ENCODE peak calls at places on chromosomes 7 and 10, in six cellular contexts. One of them, this sample, is unnamed.

GRCh38 chr10:75209325-75210192 is 1.0 kb upstream of the VDAC2 start:
- DNase-seq in IMR-90: peak
- DNase-seq in HepG2: no peak
- DNase-seq in SK-N-SH: peak
- DNase-seq in GM12878: peak
- DNase-seq in K562: peak
- DNase-seq in this sample: peak

GRCh38 chr10:102831322-102832071 is 5.7 kb downstream of the CYP17A1 start:
- DNase-seq in IMR-90: peak
- DNase-seq in HepG2: peak
- DNase-seq in SK-N-SH: no peak
- DNase-seq in GM12878: no peak
- DNase-seq in K562: no peak
- DNase-seq in this sample: no peak

GRCh38 chr10:121481222-121481621 is 117.0 kb downstream of the FGFR2 start:
- DNase-seq in IMR-90: no peak
- DNase-seq in HepG2: no peak
- DNase-seq in SK-N-SH: no peak
- DNase-seq in GM12878: no peak
- DNase-seq in K562: no peak
- DNase-seq in this sample: no peak

GRCh38 chr10:34814228-34815173 is 595 bp downstream of the PARD3 start:
- DNase-seq in IMR-90: peak
- DNase-seq in HepG2: peak
- DNase-seq in SK-N-SH: peak
- DNase-seq in GM12878: no peak
- DNase-seq in K562: peak
- DNase-seq in this sample: peak

GRCh38 chr10:45673074-45673628 is 579 bp upstream of the ZFAND4 start:
- DNase-seq in IMR-90: no peak
- DNase-seq in HepG2: peak
- DNase-seq in SK-N-SH: no peak
- DNase-seq in GM12878: no peak
- DNase-seq in K562: no peak
- DNase-seq in this sample: no peak

GRCh38 chr7:151246161-151247015 is 2.1 kb downstream of the SMARCD3 start:
- DNase-seq in IMR-90: no peak
- DNase-seq in HepG2: no peak
- DNase-seq in SK-N-SH: peak
- DNase-seq in GM12878: no peak
- DNase-seq in K562: no peak
- DNase-seq in this sample: peak

GRCh38 chr10:120112809-120113208 is 220.3 kb downstream of the SEC23IP start:
- DNase-seq in IMR-90: no peak
- DNase-seq in HepG2: no peak
- DNase-seq in SK-N-SH: no peak
- DNase-seq in GM12878: no peak
- DNase-seq in K562: no peak
- DNase-seq in this sample: no peak

GRCh38 chr10:133162178-133162909 is 2.3 kb downstream of the KNDC1 start:
- DNase-seq in IMR-90: no peak
- DNase-seq in HepG2: peak
- DNase-seq in SK-N-SH: no peak
- DNase-seq in GM12878: no peak
- DNase-seq in K562: no peak
- DNase-seq in this sample: no peak

GRCh38 chr7:129752760-129753159 is 141.2 kb downstream of the NRF1 start:
- DNase-seq in IMR-90: no peak
- DNase-seq in HepG2: no peak
- DNase-seq in SK-N-SH: no peak
- DNase-seq in GM12878: no peak
- DNase-seq in K562: no peak
- DNase-seq in this sample: no peak

GRCh38 chr10:116146374-116146773 is 126.6 kb downstream of the GFRA1 start:
- DNase-seq in IMR-90: peak
- DNase-seq in HepG2: no peak
- DNase-seq in SK-N-SH: no peak
- DNase-seq in GM12878: no peak
- DNase-seq in K562: no peak
- DNase-seq in this sample: no peak

GRCh38 chr7:36309716-36310115 is 79.9 kb upstream of the ANLN start:
- DNase-seq in IMR-90: no peak
- DNase-seq in HepG2: no peak
- DNase-seq in SK-N-SH: no peak
- DNase-seq in GM12878: no peak
- DNase-seq in K562: no peak
- DNase-seq in this sample: no peak

GRCh38 chr7:47474211-47474936 is 107.5 kb downstream of the TNS3 start:
- DNase-seq in IMR-90: peak
- DNase-seq in HepG2: no peak
- DNase-seq in SK-N-SH: no peak
- DNase-seq in GM12878: no peak
- DNase-seq in K562: no peak
- DNase-seq in this sample: no peak

GRCh38 chr10:112461029-112461887 is 14.2 kb downstream of the VTI1A start:
- DNase-seq in IMR-90: peak
- DNase-seq in HepG2: no peak
- DNase-seq in SK-N-SH: no peak
- DNase-seq in GM12878: no peak
- DNase-seq in K562: no peak
- DNase-seq in this sample: peak

GRCh38 chr10:124242791-124243190 is 149.4 kb upstream of the CHST15 start:
- DNase-seq in IMR-90: no peak
- DNase-seq in HepG2: no peak
- DNase-seq in SK-N-SH: no peak
- DNase-seq in GM12878: no peak
- DNase-seq in K562: no peak
- DNase-seq in this sample: no peak

GRCh38 chr7:36651404-36651803 is 72.9 kb downstream of the AOAH start:
- DNase-seq in IMR-90: peak
- DNase-seq in HepG2: no peak
- DNase-seq in SK-N-SH: no peak
- DNase-seq in GM12878: no peak
- DNase-seq in K562: no peak
- DNase-seq in this sample: no peak

GRCh38 chr7:41035788-41036187 is 667.1 kb downstream of the INHBA start:
- DNase-seq in IMR-90: no peak
- DNase-seq in HepG2: no peak
- DNase-seq in SK-N-SH: no peak
- DNase-seq in GM12878: no peak
- DNase-seq in K562: no peak
- DNase-seq in this sample: no peak

GRCh38 chr10:19570991-19571390 is 245.2 kb upstream of the PLXDC2 start:
- DNase-seq in IMR-90: no peak
- DNase-seq in HepG2: no peak
- DNase-seq in SK-N-SH: no peak
- DNase-seq in GM12878: no peak
- DNase-seq in K562: no peak
- DNase-seq in this sample: no peak

GRCh38 chr10:24556746-24557742 is 166.6 kb downstream of the ARHGAP21 start:
- DNase-seq in IMR-90: peak
- DNase-seq in HepG2: peak
- DNase-seq in SK-N-SH: peak
- DNase-seq in GM12878: no peak
- DNase-seq in K562: peak
- DNase-seq in this sample: peak

GRCh38 chr10:43440782-43441134 is 3.8 kb downstream of the ZNF487 start:
- DNase-seq in IMR-90: no peak
- DNase-seq in HepG2: no peak
- DNase-seq in SK-N-SH: no peak
- DNase-seq in GM12878: no peak
- DNase-seq in K562: no peak
- DNase-seq in this sample: no peak

GRCh38 chr7:39709768-39710291 is 86.5 kb downstream of the RALA start:
- DNase-seq in IMR-90: peak
- DNase-seq in HepG2: no peak
- DNase-seq in SK-N-SH: no peak
- DNase-seq in GM12878: peak
- DNase-seq in K562: no peak
- DNase-seq in this sample: no peak

GRCh38 chr7:151987748-151988529 is 31.7 kb downstream of the GALNTL5 start:
- DNase-seq in IMR-90: peak
- DNase-seq in HepG2: no peak
- DNase-seq in SK-N-SH: no peak
- DNase-seq in GM12878: no peak
- DNase-seq in K562: no peak
- DNase-seq in this sample: no peak

GRCh38 chr10:70592746-70593512 is 9.6 kb downstream of the PRF1 start:
- DNase-seq in IMR-90: no peak
- DNase-seq in HepG2: no peak
- DNase-seq in SK-N-SH: no peak
- DNase-seq in GM12878: no peak
- DNase-seq in K562: no peak
- DNase-seq in this sample: no peak

GRCh38 chr7:69049341-69049740 is 548.9 kb upstream of the AUTS2 start:
- DNase-seq in IMR-90: no peak
- DNase-seq in HepG2: no peak
- DNase-seq in SK-N-SH: no peak
- DNase-seq in GM12878: no peak
- DNase-seq in K562: no peak
- DNase-seq in this sample: no peak

GRCh38 chr10:99796928-99797327 is 14.5 kb downstream of the ABCC2 start:
- DNase-seq in IMR-90: no peak
- DNase-seq in HepG2: no peak
- DNase-seq in SK-N-SH: no peak
- DNase-seq in GM12878: no peak
- DNase-seq in K562: no peak
- DNase-seq in this sample: no peak

DNA sequence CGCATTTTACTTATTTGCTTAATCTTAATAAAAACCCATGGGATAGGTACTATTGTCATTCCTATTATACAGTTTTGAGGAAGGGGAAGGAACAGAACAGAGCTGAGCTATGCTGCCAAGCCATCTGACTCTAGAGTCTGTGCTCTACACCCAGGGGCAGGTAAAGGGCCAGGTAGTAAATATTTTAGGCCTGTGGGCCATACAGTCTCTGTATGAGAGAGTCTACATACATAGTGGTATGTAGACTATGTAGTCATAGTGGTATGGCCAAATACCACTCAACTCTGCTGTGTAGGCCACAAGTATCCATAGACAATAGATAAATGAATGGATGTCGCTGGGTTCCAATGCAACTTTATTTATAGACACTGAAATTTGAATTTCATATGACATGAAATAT is 3.4 kb upstream of the SRI start:
- DNase-seq in IMR-90: no peak
- DNase-seq in HepG2: no peak
- DNase-seq in SK-N-SH: no peak
- DNase-seq in GM12878: no peak
- DNase-seq in K562: no peak
- DNase-seq in this sample: no peak
- TF ChIP-seq SMC3 in IMR-90: no peak
- TF ChIP-seq SMC3 in HepG2: no peak
- TF ChIP-seq SMC3 in SK-N-SH: no peak
- TF ChIP-seq SMC3 in GM12878: no peak
- TF ChIP-seq SMC3 in K562: no peak
- TF ChIP-seq SMC3 in this sample: no peak

GRCh38 chr7:6260291-6261183 is 11.9 kb downstream of the CYTH3 start:
- DNase-seq in IMR-90: no peak
- DNase-seq in HepG2: no peak
- DNase-seq in SK-N-SH: no peak
- DNase-seq in GM12878: no peak
- DNase-seq in K562: no peak
- DNase-seq in this sample: no peak
- TF ChIP-seq SMC3 in IMR-90: no peak
- TF ChIP-seq SMC3 in HepG2: no peak
- TF ChIP-seq SMC3 in SK-N-SH: no peak
- TF ChIP-seq SMC3 in GM12878: no peak
- TF ChIP-seq SMC3 in K562: no peak
- TF ChIP-seq SMC3 in this sample: no peak

DNA sequence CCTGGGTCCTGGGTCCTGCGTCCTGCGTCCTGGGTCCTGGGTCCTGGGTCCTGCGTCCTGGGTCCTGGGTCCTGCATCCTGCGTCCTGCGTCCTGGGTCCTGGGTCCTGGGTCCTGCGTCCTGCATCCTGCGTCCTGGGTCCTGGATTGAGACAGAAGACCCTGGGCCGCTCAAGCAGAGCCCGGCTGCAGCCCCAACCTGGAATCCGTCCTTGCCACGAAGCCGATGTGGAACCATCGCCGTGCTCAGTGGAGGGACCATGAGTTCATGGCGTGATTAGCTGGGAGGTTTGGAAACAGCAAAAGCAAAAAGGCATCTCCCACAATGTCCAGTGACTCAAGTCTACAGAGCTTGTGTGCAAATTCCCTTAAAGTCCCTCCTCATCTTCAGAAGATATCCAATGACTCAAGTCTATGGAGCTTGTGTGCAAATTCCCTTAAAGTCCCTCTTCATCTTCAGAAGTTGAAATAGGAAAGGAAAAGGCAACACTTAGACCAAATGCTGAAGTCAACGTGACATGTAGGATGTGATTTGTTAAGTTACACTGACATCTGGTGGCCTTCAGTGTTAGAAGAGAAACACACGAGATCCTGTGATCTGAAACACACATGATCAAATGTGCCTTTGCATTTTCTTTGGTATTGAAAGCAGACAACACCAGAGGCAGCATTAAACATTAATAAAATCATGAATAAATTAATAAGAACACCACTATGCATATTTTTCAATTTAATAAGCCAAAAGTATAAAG is 179.9 kb downstream of the PTPRN2 start:
- DNase-seq in IMR-90: no peak
- DNase-seq in HepG2: peak
- DNase-seq in SK-N-SH: peak
- DNase-seq in GM12878: no peak
- DNase-seq in K562: no peak
- DNase-seq in this sample: peak
- TF ChIP-seq SMC3 in IMR-90: no peak
- TF ChIP-seq SMC3 in HepG2: no peak
- TF ChIP-seq SMC3 in SK-N-SH: peak
- TF ChIP-seq SMC3 in GM12878: no peak
- TF ChIP-seq SMC3 in K562: peak
- TF ChIP-seq SMC3 in this sample: peak

GRCh38 chr7:102080003-102080361 is 206.7 kb upstream of the SH2B2 start:
- DNase-seq in IMR-90: no peak
- DNase-seq in HepG2: no peak
- DNase-seq in SK-N-SH: no peak
- DNase-seq in GM12878: no peak
- DNase-seq in K562: peak
- DNase-seq in this sample: no peak
- TF ChIP-seq SMC3 in IMR-90: no peak
- TF ChIP-seq SMC3 in HepG2: no peak
- TF ChIP-seq SMC3 in SK-N-SH: no peak
- TF ChIP-seq SMC3 in GM12878: no peak
- TF ChIP-seq SMC3 in K562: no peak
- TF ChIP-seq SMC3 in this sample: no peak

GRCh38 chr10:106999118-106999707 is 165.3 kb downstream of the SORCS1 start:
- DNase-seq in IMR-90: no peak
- DNase-seq in HepG2: no peak
- DNase-seq in SK-N-SH: peak
- DNase-seq in GM12878: no peak
- DNase-seq in K562: no peak
- DNase-seq in this sample: no peak

DNA sequence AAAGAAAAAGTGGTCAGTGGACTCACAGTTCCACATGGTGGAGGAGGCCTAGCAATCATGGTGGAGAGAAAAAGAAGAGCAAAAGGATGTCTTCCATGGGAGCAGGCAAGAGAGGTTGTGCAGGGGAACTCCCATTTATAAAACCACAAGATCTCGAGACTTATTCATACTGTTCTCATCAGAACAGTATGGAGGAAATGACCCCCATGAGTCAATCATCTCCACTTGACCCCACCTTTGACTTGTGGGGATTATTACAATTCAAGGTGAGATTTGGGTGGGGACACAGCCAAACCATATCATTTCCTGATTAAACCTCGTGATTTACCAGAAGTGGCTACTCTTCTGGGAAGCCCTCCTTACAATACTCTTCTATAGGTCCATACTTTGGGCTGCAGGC is 160.1 kb downstream of the SORCS1 start:
- DNase-seq in IMR-90: no peak
- DNase-seq in HepG2: no peak
- DNase-seq in SK-N-SH: no peak
- DNase-seq in GM12878: no peak
- DNase-seq in K562: no peak
- DNase-seq in this sample: no peak
- TF ChIP-seq SMC3 in IMR-90: no peak
- TF ChIP-seq SMC3 in HepG2: no peak
- TF ChIP-seq SMC3 in SK-N-SH: no peak
- TF ChIP-seq SMC3 in GM12878: no peak
- TF ChIP-seq SMC3 in K562: no peak
- TF ChIP-seq SMC3 in this sample: no peak

This sample was measured in A549.